ENCODE peak calls at places on chromosomes 1 and 21, in eight cellular contexts. One of them, this sample, is unnamed.

GRCh38 chr1:228842094-228842775 is 107.0 kb downstream of the RHOU start:
- DNase-seq in HEK293T: peak
- DNase-seq in stimulated activated CD8-positive, alpha-beta memory T cell treated with anti-CD3 and anti-CD28 coated beads, Interleukin-4, amount 100 ng/mL, for 48 hours: no peak
- DNase-seq in head of caudate nucleus: peak
- DNase-seq in H7: no peak
- DNase-seq in activated CD4-positive, alpha-beta T cell treated with anti-CD3 and anti-CD28 coated beads for 36 hours: no peak
- DNase-seq in occipital lobe: peak
- DNase-seq in central memory CD4-positive, alpha-beta T cell: no peak
- DNase-seq in this sample: no peak

GRCh38 chr1:109768700-109769325 is 5.1 kb upstream of the EPS8L3 start:
- DNase-seq in HEK293T: no peak
- DNase-seq in stimulated activated CD8-positive, alpha-beta memory T cell treated with anti-CD3 and anti-CD28 coated beads, Interleukin-4, amount 100 ng/mL, for 48 hours: no peak
- DNase-seq in head of caudate nucleus: peak
- DNase-seq in H7: no peak
- DNase-seq in activated CD4-positive, alpha-beta T cell treated with anti-CD3 and anti-CD28 coated beads for 36 hours: peak
- DNase-seq in occipital lobe: no peak
- DNase-seq in central memory CD4-positive, alpha-beta T cell: no peak
- DNase-seq in this sample: no peak

GRCh38 chr21:45538381-45539045 is 3.7 kb downstream of the SLC19A1 start:
- DNase-seq in HEK293T: no peak
- DNase-seq in stimulated activated CD8-positive, alpha-beta memory T cell treated with anti-CD3 and anti-CD28 coated beads, Interleukin-4, amount 100 ng/mL, for 48 hours: no peak
- DNase-seq in head of caudate nucleus: peak
- DNase-seq in H7: no peak
- DNase-seq in activated CD4-positive, alpha-beta T cell treated with anti-CD3 and anti-CD28 coated beads for 36 hours: no peak
- DNase-seq in occipital lobe: no peak
- DNase-seq in central memory CD4-positive, alpha-beta T cell: no peak
- DNase-seq in this sample: no peak

GRCh38 chr1:231734417-231734816 is 107.8 kb downstream of the DISC1 start:
- DNase-seq in HEK293T: no peak
- DNase-seq in stimulated activated CD8-positive, alpha-beta memory T cell treated with anti-CD3 and anti-CD28 coated beads, Interleukin-4, amount 100 ng/mL, for 48 hours: no peak
- DNase-seq in head of caudate nucleus: no peak
- DNase-seq in H7: no peak
- DNase-seq in activated CD4-positive, alpha-beta T cell treated with anti-CD3 and anti-CD28 coated beads for 36 hours: peak
- DNase-seq in occipital lobe: no peak
- DNase-seq in central memory CD4-positive, alpha-beta T cell: no peak
- DNase-seq in this sample: no peak

GRCh38 chr1:30783244-30783915 is 25.8 kb upstream of the LAPTM5 start:
- DNase-seq in HEK293T: no peak
- DNase-seq in stimulated activated CD8-positive, alpha-beta memory T cell treated with anti-CD3 and anti-CD28 coated beads, Interleukin-4, amount 100 ng/mL, for 48 hours: no peak
- DNase-seq in head of caudate nucleus: no peak
- DNase-seq in H7: no peak
- DNase-seq in activated CD4-positive, alpha-beta T cell treated with anti-CD3 and anti-CD28 coated beads for 36 hours: no peak
- DNase-seq in occipital lobe: no peak
- DNase-seq in central memory CD4-positive, alpha-beta T cell: no peak
- DNase-seq in this sample: no peak

GRCh38 chr1:161420763-161421455 is 53.2 kb upstream of the CFAP126 start:
- DNase-seq in HEK293T: peak
- DNase-seq in stimulated activated CD8-positive, alpha-beta memory T cell treated with anti-CD3 and anti-CD28 coated beads, Interleukin-4, amount 100 ng/mL, for 48 hours: no peak
- DNase-seq in head of caudate nucleus: no peak
- DNase-seq in H7: peak
- DNase-seq in activated CD4-positive, alpha-beta T cell treated with anti-CD3 and anti-CD28 coated beads for 36 hours: peak
- DNase-seq in occipital lobe: no peak
- DNase-seq in central memory CD4-positive, alpha-beta T cell: no peak
- DNase-seq in this sample: no peak

GRCh38 chr1:156146006-156146748 is 7.2 kb upstream of the SEMA4A start:
- DNase-seq in HEK293T: peak
- DNase-seq in stimulated activated CD8-positive, alpha-beta memory T cell treated with anti-CD3 and anti-CD28 coated beads, Interleukin-4, amount 100 ng/mL, for 48 hours: peak
- DNase-seq in head of caudate nucleus: peak
- DNase-seq in H7: peak
- DNase-seq in activated CD4-positive, alpha-beta T cell treated with anti-CD3 and anti-CD28 coated beads for 36 hours: peak
- DNase-seq in occipital lobe: no peak
- DNase-seq in central memory CD4-positive, alpha-beta T cell: peak
- DNase-seq in this sample: peak

GRCh38 chr1:6288026-6288425 is 27.1 kb upstream of the GPR153 start:
- DNase-seq in HEK293T: no peak
- DNase-seq in stimulated activated CD8-positive, alpha-beta memory T cell treated with anti-CD3 and anti-CD28 coated beads, Interleukin-4, amount 100 ng/mL, for 48 hours: no peak
- DNase-seq in head of caudate nucleus: no peak
- DNase-seq in H7: no peak
- DNase-seq in activated CD4-positive, alpha-beta T cell treated with anti-CD3 and anti-CD28 coated beads for 36 hours: no peak
- DNase-seq in occipital lobe: no peak
- DNase-seq in central memory CD4-positive, alpha-beta T cell: no peak
- DNase-seq in this sample: no peak

GRCh38 chr1:114278911-114279310 is 125.2 kb upstream of the SYT6 start:
- DNase-seq in HEK293T: no peak
- DNase-seq in stimulated activated CD8-positive, alpha-beta memory T cell treated with anti-CD3 and anti-CD28 coated beads, Interleukin-4, amount 100 ng/mL, for 48 hours: no peak
- DNase-seq in head of caudate nucleus: no peak
- DNase-seq in H7: no peak
- DNase-seq in activated CD4-positive, alpha-beta T cell treated with anti-CD3 and anti-CD28 coated beads for 36 hours: no peak
- DNase-seq in occipital lobe: no peak
- DNase-seq in central memory CD4-positive, alpha-beta T cell: no peak
- DNase-seq in this sample: no peak

GRCh38 chr1:20442920-20443625 is 42.9 kb downstream of the CAMK2N1 start:
- DNase-seq in HEK293T: no peak
- DNase-seq in stimulated activated CD8-positive, alpha-beta memory T cell treated with anti-CD3 and anti-CD28 coated beads, Interleukin-4, amount 100 ng/mL, for 48 hours: no peak
- DNase-seq in head of caudate nucleus: peak
- DNase-seq in H7: no peak
- DNase-seq in activated CD4-positive, alpha-beta T cell treated with anti-CD3 and anti-CD28 coated beads for 36 hours: no peak
- DNase-seq in occipital lobe: no peak
- DNase-seq in central memory CD4-positive, alpha-beta T cell: no peak
- DNase-seq in this sample: no peak

GRCh38 chr1:115771094-115771846 is 2.8 kb upstream of the CASQ2 start:
- DNase-seq in HEK293T: no peak
- DNase-seq in stimulated activated CD8-positive, alpha-beta memory T cell treated with anti-CD3 and anti-CD28 coated beads, Interleukin-4, amount 100 ng/mL, for 48 hours: no peak
- DNase-seq in head of caudate nucleus: no peak
- DNase-seq in H7: peak
- DNase-seq in activated CD4-positive, alpha-beta T cell treated with anti-CD3 and anti-CD28 coated beads for 36 hours: no peak
- DNase-seq in occipital lobe: no peak
- DNase-seq in central memory CD4-positive, alpha-beta T cell: no peak
- DNase-seq in this sample: no peak

GRCh38 chr21:25566645-25567044 is 40.6 kb downstream of the MRPL39 start:
- DNase-seq in HEK293T: no peak
- DNase-seq in stimulated activated CD8-positive, alpha-beta memory T cell treated with anti-CD3 and anti-CD28 coated beads, Interleukin-4, amount 100 ng/mL, for 48 hours: no peak
- DNase-seq in head of caudate nucleus: no peak
- DNase-seq in H7: no peak
- DNase-seq in activated CD4-positive, alpha-beta T cell treated with anti-CD3 and anti-CD28 coated beads for 36 hours: no peak
- DNase-seq in occipital lobe: no peak
- DNase-seq in central memory CD4-positive, alpha-beta T cell: no peak
- DNase-seq in this sample: no peak

GRCh38 chr21:41954654-41955499 is 1.1 kb upstream of the C2CD2 start:
- DNase-seq in HEK293T: no peak
- DNase-seq in stimulated activated CD8-positive, alpha-beta memory T cell treated with anti-CD3 and anti-CD28 coated beads, Interleukin-4, amount 100 ng/mL, for 48 hours: no peak
- DNase-seq in head of caudate nucleus: no peak
- DNase-seq in H7: peak
- DNase-seq in activated CD4-positive, alpha-beta T cell treated with anti-CD3 and anti-CD28 coated beads for 36 hours: no peak
- DNase-seq in occipital lobe: no peak
- DNase-seq in central memory CD4-positive, alpha-beta T cell: no peak
- DNase-seq in this sample: no peak

GRCh38 chr1:26768755-26769154 is 19.0 kb upstream of the PIGV start:
- DNase-seq in HEK293T: no peak
- DNase-seq in stimulated activated CD8-positive, alpha-beta memory T cell treated with anti-CD3 and anti-CD28 coated beads, Interleukin-4, amount 100 ng/mL, for 48 hours: no peak
- DNase-seq in head of caudate nucleus: no peak
- DNase-seq in H7: no peak
- DNase-seq in activated CD4-positive, alpha-beta T cell treated with anti-CD3 and anti-CD28 coated beads for 36 hours: no peak
- DNase-seq in occipital lobe: no peak
- DNase-seq in central memory CD4-positive, alpha-beta T cell: no peak
- DNase-seq in this sample: no peak

GRCh38 chr1:31572323-31573104 is 3.8 kb upstream of the TINAGL1 start:
- DNase-seq in HEK293T: no peak
- DNase-seq in stimulated activated CD8-positive, alpha-beta memory T cell treated with anti-CD3 and anti-CD28 coated beads, Interleukin-4, amount 100 ng/mL, for 48 hours: peak
- DNase-seq in head of caudate nucleus: peak
- DNase-seq in H7: no peak
- DNase-seq in activated CD4-positive, alpha-beta T cell treated with anti-CD3 and anti-CD28 coated beads for 36 hours: no peak
- DNase-seq in occipital lobe: no peak
- DNase-seq in central memory CD4-positive, alpha-beta T cell: no peak
- DNase-seq in this sample: no peak

GRCh38 chr1:153711006-153711405 is 16.8 kb upstream of the INTS3 start:
- DNase-seq in HEK293T: no peak
- DNase-seq in stimulated activated CD8-positive, alpha-beta memory T cell treated with anti-CD3 and anti-CD28 coated beads, Interleukin-4, amount 100 ng/mL, for 48 hours: no peak
- DNase-seq in head of caudate nucleus: no peak
- DNase-seq in H7: peak
- DNase-seq in activated CD4-positive, alpha-beta T cell treated with anti-CD3 and anti-CD28 coated beads for 36 hours: no peak
- DNase-seq in occipital lobe: no peak
- DNase-seq in central memory CD4-positive, alpha-beta T cell: no peak
- DNase-seq in this sample: no peak

GRCh38 chr1:237398751-237399150 is 356.8 kb downstream of the RYR2 start:
- DNase-seq in HEK293T: no peak
- DNase-seq in stimulated activated CD8-positive, alpha-beta memory T cell treated with anti-CD3 and anti-CD28 coated beads, Interleukin-4, amount 100 ng/mL, for 48 hours: no peak
- DNase-seq in head of caudate nucleus: no peak
- DNase-seq in H7: no peak
- DNase-seq in activated CD4-positive, alpha-beta T cell treated with anti-CD3 and anti-CD28 coated beads for 36 hours: no peak
- DNase-seq in occipital lobe: no peak
- DNase-seq in central memory CD4-positive, alpha-beta T cell: no peak
- DNase-seq in this sample: no peak

GRCh38 chr1:2381741-2382620 is 9.4 kb downstream of the MORN1 start:
- DNase-seq in HEK293T: peak
- DNase-seq in stimulated activated CD8-positive, alpha-beta memory T cell treated with anti-CD3 and anti-CD28 coated beads, Interleukin-4, amount 100 ng/mL, for 48 hours: peak
- DNase-seq in head of caudate nucleus: peak
- DNase-seq in H7: peak
- DNase-seq in activated CD4-positive, alpha-beta T cell treated with anti-CD3 and anti-CD28 coated beads for 36 hours: peak
- DNase-seq in occipital lobe: peak
- DNase-seq in central memory CD4-positive, alpha-beta T cell: peak
- DNase-seq in this sample: peak

GRCh38 chr1:86548863-86549262 is 2.0 kb downstream of the CLCA4 start:
- DNase-seq in HEK293T: no peak
- DNase-seq in stimulated activated CD8-positive, alpha-beta memory T cell treated with anti-CD3 and anti-CD28 coated beads, Interleukin-4, amount 100 ng/mL, for 48 hours: no peak
- DNase-seq in head of caudate nucleus: no peak
- DNase-seq in H7: no peak
- DNase-seq in activated CD4-positive, alpha-beta T cell treated with anti-CD3 and anti-CD28 coated beads for 36 hours: no peak
- DNase-seq in occipital lobe: no peak
- DNase-seq in central memory CD4-positive, alpha-beta T cell: no peak
- DNase-seq in this sample: no peak

GRCh38 chr1:223135176-223135575 is 7.9 kb downstream of the TLR5 start:
- DNase-seq in HEK293T: no peak
- DNase-seq in stimulated activated CD8-positive, alpha-beta memory T cell treated with anti-CD3 and anti-CD28 coated beads, Interleukin-4, amount 100 ng/mL, for 48 hours: no peak
- DNase-seq in head of caudate nucleus: no peak
- DNase-seq in H7: no peak
- DNase-seq in activated CD4-positive, alpha-beta T cell treated with anti-CD3 and anti-CD28 coated beads for 36 hours: no peak
- DNase-seq in occipital lobe: no peak
- DNase-seq in central memory CD4-positive, alpha-beta T cell: no peak
- DNase-seq in this sample: no peak

GRCh38 chr1:47894718-47895393 is 102.3 kb downstream of the TRABD2B start:
- DNase-seq in HEK293T: no peak
- DNase-seq in stimulated activated CD8-positive, alpha-beta memory T cell treated with anti-CD3 and anti-CD28 coated beads, Interleukin-4, amount 100 ng/mL, for 48 hours: no peak
- DNase-seq in head of caudate nucleus: no peak
- DNase-seq in H7: peak
- DNase-seq in activated CD4-positive, alpha-beta T cell treated with anti-CD3 and anti-CD28 coated beads for 36 hours: no peak
- DNase-seq in occipital lobe: no peak
- DNase-seq in central memory CD4-positive, alpha-beta T cell: no peak
- DNase-seq in this sample: no peak

GRCh38 chr1:202192770-202193613 is 607 bp upstream of the LGR6 start:
- DNase-seq in HEK293T: peak
- DNase-seq in stimulated activated CD8-positive, alpha-beta memory T cell treated with anti-CD3 and anti-CD28 coated beads, Interleukin-4, amount 100 ng/mL, for 48 hours: peak
- DNase-seq in head of caudate nucleus: peak
- DNase-seq in H7: peak
- DNase-seq in activated CD4-positive, alpha-beta T cell treated with anti-CD3 and anti-CD28 coated beads for 36 hours: peak
- DNase-seq in occipital lobe: peak
- DNase-seq in central memory CD4-positive, alpha-beta T cell: peak
- DNase-seq in this sample: peak

GRCh38 chr1:50214764-50215163 is 106.0 kb downstream of the ELAVL4 start:
- DNase-seq in HEK293T: no peak
- DNase-seq in stimulated activated CD8-positive, alpha-beta memory T cell treated with anti-CD3 and anti-CD28 coated beads, Interleukin-4, amount 100 ng/mL, for 48 hours: no peak
- DNase-seq in head of caudate nucleus: no peak
- DNase-seq in H7: no peak
- DNase-seq in activated CD4-positive, alpha-beta T cell treated with anti-CD3 and anti-CD28 coated beads for 36 hours: no peak
- DNase-seq in occipital lobe: no peak
- DNase-seq in central memory CD4-positive, alpha-beta T cell: no peak
- DNase-seq in this sample: no peak

GRCh38 chr1:206982216-206982615 is 12.0 kb upstream of the FCAMR start:
- DNase-seq in HEK293T: peak
- DNase-seq in stimulated activated CD8-positive, alpha-beta memory T cell treated with anti-CD3 and anti-CD28 coated beads, Interleukin-4, amount 100 ng/mL, for 48 hours: peak
- DNase-seq in head of caudate nucleus: peak
- DNase-seq in H7: peak
- DNase-seq in activated CD4-positive, alpha-beta T cell treated with anti-CD3 and anti-CD28 coated beads for 36 hours: peak
- DNase-seq in occipital lobe: peak
- DNase-seq in central memory CD4-positive, alpha-beta T cell: peak
- DNase-seq in this sample: peak

GRCh38 chr1:16980473-16981268 is at the start of gene MFAP2:
- DNase-seq in HEK293T: peak
- DNase-seq in stimulated activated CD8-positive, alpha-beta memory T cell treated with anti-CD3 and anti-CD28 coated beads, Interleukin-4, amount 100 ng/mL, for 48 hours: no peak
- DNase-seq in head of caudate nucleus: no peak
- DNase-seq in H7: peak
- DNase-seq in activated CD4-positive, alpha-beta T cell treated with anti-CD3 and anti-CD28 coated beads for 36 hours: peak
- DNase-seq in occipital lobe: no peak
- DNase-seq in central memory CD4-positive, alpha-beta T cell: peak
- DNase-seq in this sample: no peak

GRCh38 chr21:17602874-17603273 is 9.8 kb downstream of the BTG3 start:
- DNase-seq in HEK293T: no peak
- DNase-seq in stimulated activated CD8-positive, alpha-beta memory T cell treated with anti-CD3 and anti-CD28 coated beads, Interleukin-4, amount 100 ng/mL, for 48 hours: no peak
- DNase-seq in head of caudate nucleus: no peak
- DNase-seq in H7: no peak
- DNase-seq in activated CD4-positive, alpha-beta T cell treated with anti-CD3 and anti-CD28 coated beads for 36 hours: no peak
- DNase-seq in occipital lobe: no peak
- DNase-seq in central memory CD4-positive, alpha-beta T cell: no peak
- DNase-seq in this sample: no peak

GRCh38 chr1:229452956-229453801 is 19.3 kb upstream of the ACTA1 start:
- DNase-seq in HEK293T: no peak
- DNase-seq in stimulated activated CD8-positive, alpha-beta memory T cell treated with anti-CD3 and anti-CD28 coated beads, Interleukin-4, amount 100 ng/mL, for 48 hours: no peak
- DNase-seq in head of caudate nucleus: no peak
- DNase-seq in H7: no peak
- DNase-seq in activated CD4-positive, alpha-beta T cell treated with anti-CD3 and anti-CD28 coated beads for 36 hours: no peak
- DNase-seq in occipital lobe: no peak
- DNase-seq in central memory CD4-positive, alpha-beta T cell: no peak
- DNase-seq in this sample: no peak

GRCh38 chr1:88111806-88112205 is 572.3 kb upstream of the PKN2 start:
- DNase-seq in HEK293T: no peak
- DNase-seq in stimulated activated CD8-positive, alpha-beta memory T cell treated with anti-CD3 and anti-CD28 coated beads, Interleukin-4, amount 100 ng/mL, for 48 hours: no peak
- DNase-seq in head of caudate nucleus: no peak
- DNase-seq in H7: no peak
- DNase-seq in activated CD4-positive, alpha-beta T cell treated with anti-CD3 and anti-CD28 coated beads for 36 hours: no peak
- DNase-seq in occipital lobe: no peak
- DNase-seq in central memory CD4-positive, alpha-beta T cell: no peak
- DNase-seq in this sample: no peak

GRCh38 chr1:53372501-53372951 is 44.7 kb upstream of the LRP8 start:
- DNase-seq in HEK293T: no peak
- DNase-seq in stimulated activated CD8-positive, alpha-beta memory T cell treated with anti-CD3 and anti-CD28 coated beads, Interleukin-4, amount 100 ng/mL, for 48 hours: no peak
- DNase-seq in head of caudate nucleus: peak
- DNase-seq in H7: peak
- DNase-seq in activated CD4-positive, alpha-beta T cell treated with anti-CD3 and anti-CD28 coated beads for 36 hours: no peak
- DNase-seq in occipital lobe: no peak
- DNase-seq in central memory CD4-positive, alpha-beta T cell: no peak
- DNase-seq in this sample: no peak

GRCh38 chr1:38997901-38998190 is 6.8 kb downstream of the AKIRIN1 start:
- DNase-seq in HEK293T: no peak
- DNase-seq in stimulated activated CD8-positive, alpha-beta memory T cell treated with anti-CD3 and anti-CD28 coated beads, Interleukin-4, amount 100 ng/mL, for 48 hours: no peak
- DNase-seq in head of caudate nucleus: no peak
- DNase-seq in H7: no peak
- DNase-seq in activated CD4-positive, alpha-beta T cell treated with anti-CD3 and anti-CD28 coated beads for 36 hours: no peak
- DNase-seq in occipital lobe: no peak
- DNase-seq in central memory CD4-positive, alpha-beta T cell: no peak
- DNase-seq in this sample: no peak

GRCh38 chr1:186572509-186572908 is 107.7 kb downstream of the PTGS2 start:
- DNase-seq in HEK293T: no peak
- DNase-seq in stimulated activated CD8-positive, alpha-beta memory T cell treated with anti-CD3 and anti-CD28 coated beads, Interleukin-4, amount 100 ng/mL, for 48 hours: no peak
- DNase-seq in head of caudate nucleus: no peak
- DNase-seq in H7: no peak
- DNase-seq in activated CD4-positive, alpha-beta T cell treated with anti-CD3 and anti-CD28 coated beads for 36 hours: no peak
- DNase-seq in occipital lobe: no peak
- DNase-seq in central memory CD4-positive, alpha-beta T cell: no peak
- DNase-seq in this sample: no peak

GRCh38 chr1:220274122-220274855 is 2.0 kb upstream of the RAB3GAP2 start:
- DNase-seq in HEK293T: no peak
- DNase-seq in stimulated activated CD8-positive, alpha-beta memory T cell treated with anti-CD3 and anti-CD28 coated beads, Interleukin-4, amount 100 ng/mL, for 48 hours: no peak
- DNase-seq in head of caudate nucleus: no peak
- DNase-seq in H7: peak
- DNase-seq in activated CD4-positive, alpha-beta T cell treated with anti-CD3 and anti-CD28 coated beads for 36 hours: no peak
- DNase-seq in occipital lobe: no peak
- DNase-seq in central memory CD4-positive, alpha-beta T cell: no peak
- DNase-seq in this sample: no peak